ENCODE peak calls at places on chromosomes 6 and 20, in six cellular contexts. Y is CD8-positive, alpha-beta T cell; S is breast epithelium; N is PC-9; A is effector memory CD4-positive, alpha-beta T cell; Q is Peyer's patch. Z is an unnamed sample.

GRCh38 chr20:48275737-48276342 is 490.6 kb upstream of the SULF2 start:
- DNase-seq in S (no peak), A (no peak), Y (no peak), N (no peak), Q (no peak), Z (no peak)

GRCh38 chr20:15487682-15488081 is 1085.6 kb downstream of the KIF16B start:
- DNase-seq in Y (no peak), N (no peak), A (no peak), Q (no peak), S (no peak), Z (no peak)

GRCh38 chr20:20215976-20216727 is 151.8 kb upstream of the INSM1 start:
- DNase-seq in Q (no peak), A (no peak), N (no peak), S (no peak), Y (peak; percentile 23), Z (no peak)

GRCh38 chr20:43017241-43018030 is 172.3 kb downstream of the PTPRT start:
- DNase-seq in N (no peak), A (no peak), Q (no peak), Y (no peak), S (no peak), Z (no peak)

GRCh38 chr6:48977573-48977972 is 485.5 kb downstream of the MMUT start:
- DNase-seq in Q (no peak), A (no peak), S (no peak), N (no peak), Y (no peak), Z (no peak)

GRCh38 chr20:5168582-5169396 is 42.0 kb downstream of the CDS2 start:
- DNase-seq in S (no peak), N (peak; percentile 49), Q (peak; percentile 39), A (no peak), Y (no peak), Z (no peak)

GRCh38 chr6:117676577-117677218 is 1.4 kb downstream of the NUS1 start:
- DNase-seq in A (no peak), Y (no peak), S (no peak), N (no peak), Q (no peak), Z (no peak)

GRCh38 chr6:115976321-115976870 is 84.3 kb downstream of the FRK start:
- DNase-seq in Q (no peak), S (no peak), N (no peak), Y (no peak), A (no peak), Z (no peak)

GRCh38 chr6:35754452-35755321 is 17.9 kb downstream of the ARMC12 start:
- DNase-seq in S (peak; percentile 53), A (no peak), Q (no peak), Y (no peak), N (peak; percentile 40), Z (no peak)

GRCh38 chr6:84731901-84732300 is 32.5 kb downstream of the TBX18 start:
- DNase-seq in N (no peak), Y (no peak), A (no peak), S (no peak), Q (no peak), Z (no peak)

GRCh38 chr20:43462369-43463132 is 4.9 kb downstream of the SRSF6 start:
- DNase-seq in A (no peak), S (no peak), Q (no peak), N (no peak), Y (no peak), Z (no peak)

GRCh38 chr6:130020106-130020851 is 1.9 kb downstream of the L3MBTL3 start:
- DNase-seq in A (peak; percentile 33), Y (peak; percentile 42), S (peak; percentile 51), Q (peak; percentile 63), N (peak; percentile 7), Z (peak; percentile 42)

GRCh38 chr6:136438445-136438844 is 111.8 kb downstream of the MAP7 start:
- DNase-seq in Q (no peak), S (no peak), A (no peak), N (no peak), Y (no peak), Z (no peak)

GRCh38 chr20:10591956-10592521 is 81.8 kb downstream of the JAG1 start:
- DNase-seq in A (no peak), Y (no peak), Q (no peak), N (no peak), S (no peak), Z (no peak)

GRCh38 chr6:127630800-127631199 is 53.8 kb downstream of the C6orf58 start:
- DNase-seq in S (no peak), N (no peak), A (no peak), Q (no peak), Y (no peak), Z (no peak)

GRCh38 chr20:6489361-6490154 is 277.9 kb upstream of the BMP2 start:
- DNase-seq in S (no peak), Q (no peak), N (no peak), Y (no peak), A (no peak), Z (no peak)

GRCh38 chr6:96520039-96520850 is 1.4 kb upstream of the UFL1 start:
- DNase-seq in N (peak; percentile 73), S (no peak), Q (no peak), Y (no peak), A (no peak), Z (no peak)

GRCh38 chr20:50919567-50919966 is 11.7 kb downstream of the ADNP start:
- DNase-seq in N (peak; percentile 10), S (no peak), A (no peak), Q (no peak), Y (no peak), Z (no peak)
- H3K4me1 ChIP-seq in N (no peaks in the 10 kb centered on the region), S (peaks cover 4% of the 10 kb centered on the region), A (peaks cover 32% of the 10 kb centered on the region), Q (no peaks in the 10 kb centered on the region), Y (peaks cover 73% of the 10 kb centered on the region), Z (peaks cover 66% of the 10 kb centered on the region)

DNA sequence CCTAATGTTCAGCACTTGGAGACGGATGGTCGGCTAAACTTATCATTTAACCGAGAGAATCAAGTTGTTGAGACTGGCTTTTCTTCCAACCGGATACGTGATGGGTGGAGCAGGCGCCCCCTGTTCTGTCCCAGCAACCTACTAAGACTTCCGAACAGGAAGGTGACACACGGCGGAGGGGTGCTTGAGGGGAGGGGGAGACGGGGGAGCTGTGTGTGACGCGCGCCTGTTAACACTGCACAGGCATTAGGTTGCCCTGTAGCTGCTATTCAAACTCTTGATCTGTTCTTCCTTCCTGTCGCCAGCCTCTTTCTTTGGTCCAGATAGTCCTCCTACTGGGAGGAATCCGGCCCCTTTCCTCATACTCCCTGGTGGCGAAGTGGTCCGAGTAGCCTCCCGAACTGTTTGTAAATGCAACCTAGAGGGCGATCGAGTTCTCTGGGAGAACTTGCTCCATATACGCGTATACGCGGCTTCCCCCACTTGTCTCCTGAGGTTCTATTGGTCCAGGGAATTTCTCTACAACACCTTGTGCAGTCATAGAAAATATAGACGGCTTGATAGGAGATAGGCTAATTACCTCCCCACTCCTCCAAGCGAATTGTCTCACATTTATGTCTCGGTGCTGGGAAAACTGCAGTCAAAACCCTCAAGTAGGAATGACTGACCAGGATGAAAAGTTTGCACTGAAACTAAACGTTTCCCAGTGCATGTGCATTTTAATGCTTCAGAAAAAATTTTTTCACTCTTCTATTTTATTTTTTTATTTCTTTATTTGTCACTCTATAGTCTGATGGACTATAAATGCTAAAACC is 126.0 kb upstream of the SLC2A12 start:
- DNase-seq in A (peak; percentile 85), S (no peak), N (no peak), Q (peak; percentile 67), Y (peak; percentile 74), Z (peak; percentile 84)
- H3K4me3 ChIP-seq in A (peak overlapping the region; percentile 54), S (peak overlapping the region; percentile 49), N (no peak overlapping the region), Q (peak overlapping the region; percentile 37), Y (peak overlapping the region; percentile 67), Z (peak overlapping the region; percentile 44)

DNA sequence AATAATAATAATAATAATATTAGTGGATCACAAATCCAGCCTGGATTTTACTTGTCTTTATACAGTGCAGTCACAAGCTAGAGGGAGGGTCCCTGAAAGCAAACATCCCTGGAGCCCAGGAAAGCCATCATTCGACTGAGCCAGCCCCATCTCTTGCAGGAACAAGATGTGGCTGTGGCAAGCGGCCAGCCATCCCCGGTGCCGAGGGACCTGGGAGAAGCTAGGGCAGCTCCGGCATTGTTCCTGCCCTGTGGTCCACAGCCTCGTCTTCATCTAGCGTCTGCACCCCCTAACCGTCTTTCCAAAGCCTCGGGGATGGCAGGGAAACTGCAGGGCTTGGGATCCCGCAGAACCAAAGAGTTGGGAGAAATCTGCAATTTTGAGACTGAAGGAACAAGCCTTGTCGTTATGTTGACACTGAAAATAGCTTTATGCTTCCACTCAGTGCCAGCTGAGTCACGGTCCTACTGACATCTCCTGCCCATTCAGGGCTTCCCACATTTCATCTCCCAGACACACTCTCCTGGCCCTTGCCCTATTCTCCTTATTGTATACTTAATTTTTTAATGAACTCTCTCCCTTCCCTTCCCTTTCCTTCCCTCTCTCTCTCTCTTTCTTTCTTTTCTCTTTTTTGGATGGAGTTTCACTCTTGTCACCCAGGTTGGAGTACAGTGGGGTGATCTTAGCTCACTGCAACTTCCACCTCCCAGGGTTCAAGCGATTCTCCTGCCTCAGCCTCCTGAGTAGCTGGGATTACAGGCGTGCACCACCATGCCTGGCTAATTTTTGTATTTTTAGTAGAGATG is 62.5 kb upstream of the ZNFX1 start:
- DNase-seq in Q (no peak), N (no peak), Y (no peak), S (no peak), A (no peak), Z (no peak)
- H3K27ac ChIP-seq in Q (no peak overlapping the region), N (no peak overlapping the region), Y (no peak overlapping the region), S (no peak overlapping the region), A (no peak overlapping the region), Z (no peak overlapping the region)

GRCh38 chr6:34564181-34564580 is 8.1 kb upstream of the SPDEF start:
- DNase-seq in Q (no peak), A (no peak), N (no peak), Y (no peak), S (no peak), Z (no peak)
- H3K4me1 ChIP-seq in Q (no peaks in the 10 kb centered on the region), A (no peaks in the 10 kb centered on the region), N (peaks cover 24% of the 10 kb centered on the region), Y (no peaks in the 10 kb centered on the region), S (no peaks in the 10 kb centered on the region), Z (no peaks in the 10 kb centered on the region)

DNA sequence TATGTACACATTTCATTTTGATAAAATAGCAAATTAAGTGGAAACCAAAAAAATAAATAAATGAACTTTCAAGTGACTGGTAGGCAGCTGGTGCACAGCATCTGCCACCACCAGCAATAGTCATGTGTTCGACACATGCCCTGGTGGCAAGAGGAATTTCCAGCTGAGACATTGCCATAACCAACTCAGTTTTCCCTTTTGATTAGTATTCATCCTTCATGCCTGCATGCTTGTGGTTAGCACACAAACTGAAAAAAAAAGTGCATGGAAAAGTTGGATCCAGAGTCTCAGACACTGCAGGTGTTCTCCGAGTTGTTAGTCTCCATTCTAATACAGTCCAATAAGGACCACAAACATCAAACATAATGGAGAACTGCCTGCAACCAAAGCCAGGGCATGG is 156.0 kb upstream of the SOX4 start:
- DNase-seq in Q (no peak), N (no peak), A (no peak), S (no peak), Y (no peak), Z (no peak)
- H3K4me3 ChIP-seq in Q (no peak overlapping the region), N (no peak overlapping the region), A (no peak overlapping the region), S (no peak overlapping the region), Y (no peak overlapping the region), Z (no peak overlapping the region)

GRCh38 chr6:32935551-32936246 is 5.1 kb downstream of the HLA-DMB start:
- DNase-seq in N (no peak), A (no peak), Y (no peak), Q (no peak), S (no peak), Z (no peak)

GRCh38 chr6:32933661-32934085 is 7.2 kb downstream of the HLA-DMB start:
- DNase-seq in Y (peak; percentile 67), Q (peak; percentile 92), A (peak; percentile 46), S (peak; percentile 72), N (peak; percentile 54), Z (peak; percentile 60)

GRCh38 chr6:32936247-32937152 is 4.3 kb downstream of the HLA-DMB start:
- DNase-seq in S (no peak), Y (no peak), A (no peak), N (no peak), Q (no peak), Z (no peak)

GRCh38 chr6:32932132-32932868 is 8.5 kb downstream of the HLA-DMB start:
- DNase-seq in Y (no peak), N (no peak), A (no peak), S (no peak), Q (no peak), Z (no peak)

GRCh38 chr6:32931211-32931610 is 9.6 kb downstream of the HLA-DMB start:
- DNase-seq in A (no peak), N (no peak), Q (no peak), S (no peak), Y (no peak), Z (no peak)
- H3K27ac ChIP-seq in A (no peak overlapping the region), N (no peak overlapping the region), Q (no peak overlapping the region), S (no peak overlapping the region), Y (no peak overlapping the region), Z (no peak overlapping the region)

Z was measured in CD8-positive, alpha-beta memory T cell.